ENCODE peak calls at places on chromosomes 1 and 21, in four cellular contexts. R, Q, L and U are unnamed samples.

GRCh38 chr1:224923726-224924125 is 5.7 kb upstream of the DNAH14 start:
- DNase-seq in Q (no peak), L (no peak), R (no peak), U (no peak)

GRCh38 chr1:164720329-164721036 is 161.5 kb downstream of the PBX1 start:
- DNase-seq in Q (no peak), L (no peak), R (no peak), U (no peak)

GRCh38 chr1:92975551-92976232 is 14.4 kb upstream of the DIPK1A start:
- DNase-seq in L (no peak), R (no peak), Q (peak), U (no peak)

GRCh38 chr1:9401080-9401453 is 108.4 kb downstream of the SPSB1 start:
- DNase-seq in L (no peak), R (no peak), Q (no peak), U (no peak)

GRCh38 chr1:46408356-46409062 is 14.4 kb downstream of the FAAH start:
- DNase-seq in Q (no peak), L (no peak), R (no peak), U (no peak)

GRCh38 chr1:51877434-51878306 is 857 bp downstream of the NRDC start:
- DNase-seq in L (no peak), R (no peak), Q (no peak), U (no peak)

GRCh38 chr1:186530104-186530503 is 69.2 kb upstream of the PDC start:
- DNase-seq in R (no peak), L (no peak), Q (no peak), U (no peak)

GRCh38 chr1:28437924-28438699 is 67.7 kb upstream of the RCC1 start:
- DNase-seq in R (peak), Q (no peak), L (no peak), U (peak)

GRCh38 chr1:38046884-38047602 is 450 bp upstream of the POU3F1 start:
- DNase-seq in Q (no peak), L (peak), R (peak), U (peak)

GRCh38 chr1:38331496-38332210 is 285.1 kb upstream of the POU3F1 start:
- DNase-seq in R (no peak), L (no peak), Q (no peak), U (no peak)

GRCh38 chr1:5648410-5649165 is 343.6 kb downstream of the NPHP4 start:
- DNase-seq in L (no peak), Q (no peak), R (no peak), U (no peak)

GRCh38 chr1:153793973-153794615 is 18.9 kb downstream of the SLC27A3 start:
- DNase-seq in R (no peak), Q (no peak), L (no peak), U (no peak)

GRCh38 chr1:7574121-7575040 is 196.7 kb upstream of the VAMP3 start:
- DNase-seq in R (no peak), Q (no peak), L (no peak), U (no peak)

GRCh38 chr1:15938628-15939161 is 37.2 kb downstream of the ZBTB17 start:
- DNase-seq in L (no peak), R (no peak), Q (no peak), U (no peak)

GRCh38 chr1:37795340-37796110 is 1.9 kb downstream of the MANEAL start:
- DNase-seq in Q (no peak), R (peak), L (peak), U (peak)

GRCh38 chr1:59083946-59084865 is 212.7 kb upstream of the FGGY start:
- DNase-seq in L (no peak), Q (no peak), R (no peak), U (peak)

GRCh38 chr1:67793562-67793961 is 39.7 kb downstream of the GNG12 start:
- DNase-seq in L (no peak), Q (no peak), R (no peak), U (no peak)

GRCh38 chr1:160197231-160197630 is 6.9 kb downstream of the CASQ1 start:
- DNase-seq in L (no peak), R (no peak), Q (no peak), U (no peak)

GRCh38 chr1:211735208-211736170 is 60.1 kb upstream of the NEK2 start:
- DNase-seq in L (peak), R (peak), Q (no peak), U (no peak)

GRCh38 chr1:51301152-51301843 is 29.1 kb downstream of the TTC39A start:
- DNase-seq in L (no peak), R (no peak), Q (peak), U (no peak)

GRCh38 chr1:42320689-42321088 is 14.3 kb downstream of the FOXJ3 start:
- DNase-seq in Q (no peak), R (no peak), L (no peak), U (no peak)

GRCh38 chr1:71307451-71307850 is 226.6 kb upstream of the ZRANB2 start:
- DNase-seq in L (no peak), R (peak), Q (no peak), U (no peak)

GRCh38 chr1:21255284-21255942 is 34.9 kb downstream of the ECE1 start:
- DNase-seq in R (peak), Q (peak), L (peak), U (peak)

GRCh38 chr21:17859661-17860060 is 40.5 kb upstream of the C21orf91 start:
- DNase-seq in R (no peak), L (no peak), Q (no peak), U (no peak)

GRCh38 chr21:17858764-17859163 is 39.6 kb upstream of the C21orf91 start:
- DNase-seq in L (no peak), Q (no peak), R (no peak), U (no peak)

GRCh38 chr21:17853393-17854275 is 34.5 kb upstream of the C21orf91 start:
- DNase-seq in Q (no peak), L (no peak), R (no peak), U (no peak)

GRCh38 chr21:17854771-17855170 is 35.6 kb upstream of the C21orf91 start:
- DNase-seq in L (no peak), R (no peak), Q (no peak), U (no peak)
- TF ChIP-seq USF2 in L (no peak), R (no peak), Q (no peak), U (no peak)

GRCh38 chr1:192747305-192747704 is 61.5 kb upstream of the RGS2 start:
- DNase-seq in R (no peak), Q (no peak), L (no peak), U (no peak)
- TF ChIP-seq USF1 in R (no peak), Q (no peak), L (no peak), U (no peak)

DNA sequence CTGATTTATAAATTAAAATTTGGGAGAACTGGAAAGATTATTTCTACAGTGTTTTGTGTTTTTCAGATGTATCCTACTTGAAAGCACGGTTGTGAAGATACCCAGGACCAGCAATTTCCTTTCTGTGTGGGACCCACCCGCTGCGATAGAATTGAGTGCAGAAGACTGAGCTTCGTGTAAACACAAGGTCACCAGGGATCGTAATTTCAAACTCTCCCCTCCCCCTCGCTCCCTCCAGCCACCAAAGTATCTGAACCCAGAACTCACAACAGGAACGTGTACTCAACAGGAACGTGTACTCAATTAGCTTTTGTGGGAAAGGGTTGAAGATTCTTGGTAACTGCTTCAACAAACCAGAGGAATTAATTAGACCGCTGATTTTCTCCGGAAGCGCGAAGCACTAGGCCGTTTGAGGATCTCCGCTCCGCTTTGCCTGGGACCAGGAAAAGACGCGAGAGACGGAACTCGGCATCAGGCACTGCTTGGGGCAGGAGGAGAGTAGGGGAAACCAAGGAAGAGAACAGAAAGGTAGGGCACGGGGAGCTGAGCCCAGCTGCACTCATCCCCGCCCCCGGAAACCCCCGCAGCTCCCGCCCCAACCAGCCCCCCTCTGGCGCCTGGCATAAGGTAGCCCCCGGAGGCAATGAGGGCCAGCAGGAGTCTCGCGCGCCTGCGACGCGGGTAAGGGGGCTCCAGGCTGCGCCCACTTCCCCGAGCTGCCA is 498 bp downstream of the DRAM2 start:
- DNase-seq in R (peak), L (peak), Q (peak), U (peak)
- TF ChIP-seq USF2 in R (no peak), L (no peak), Q (no peak), U (no peak)

GRCh38 chr1:229563241-229563640 is 4.7 kb upstream of the ABCB10 start:
- DNase-seq in L (no peak), Q (no peak), R (no peak), U (peak)
- TF ChIP-seq USF1 in L (no peak), Q (no peak), R (no peak), U (peak)

GRCh38 chr1:32200226-32201010 is at the start of gene CCDC28B:
- DNase-seq in Q (peak), L (peak), R (peak), U (peak)

GRCh38 chr1:32198237-32199042 is 2.0 kb upstream of the CCDC28B start:
- DNase-seq in R (no peak), L (no peak), Q (no peak), U (no peak)

GRCh38 chr1:32199043-32199716 is 1.2 kb upstream of the CCDC28B start:
- DNase-seq in Q (no peak), R (no peak), L (no peak), U (no peak)

GRCh38 chr1:32199717-32200072 is 700 bp upstream of the CCDC28B start:
- DNase-seq in R (peak), L (no peak), Q (no peak), U (no peak)

DNA sequence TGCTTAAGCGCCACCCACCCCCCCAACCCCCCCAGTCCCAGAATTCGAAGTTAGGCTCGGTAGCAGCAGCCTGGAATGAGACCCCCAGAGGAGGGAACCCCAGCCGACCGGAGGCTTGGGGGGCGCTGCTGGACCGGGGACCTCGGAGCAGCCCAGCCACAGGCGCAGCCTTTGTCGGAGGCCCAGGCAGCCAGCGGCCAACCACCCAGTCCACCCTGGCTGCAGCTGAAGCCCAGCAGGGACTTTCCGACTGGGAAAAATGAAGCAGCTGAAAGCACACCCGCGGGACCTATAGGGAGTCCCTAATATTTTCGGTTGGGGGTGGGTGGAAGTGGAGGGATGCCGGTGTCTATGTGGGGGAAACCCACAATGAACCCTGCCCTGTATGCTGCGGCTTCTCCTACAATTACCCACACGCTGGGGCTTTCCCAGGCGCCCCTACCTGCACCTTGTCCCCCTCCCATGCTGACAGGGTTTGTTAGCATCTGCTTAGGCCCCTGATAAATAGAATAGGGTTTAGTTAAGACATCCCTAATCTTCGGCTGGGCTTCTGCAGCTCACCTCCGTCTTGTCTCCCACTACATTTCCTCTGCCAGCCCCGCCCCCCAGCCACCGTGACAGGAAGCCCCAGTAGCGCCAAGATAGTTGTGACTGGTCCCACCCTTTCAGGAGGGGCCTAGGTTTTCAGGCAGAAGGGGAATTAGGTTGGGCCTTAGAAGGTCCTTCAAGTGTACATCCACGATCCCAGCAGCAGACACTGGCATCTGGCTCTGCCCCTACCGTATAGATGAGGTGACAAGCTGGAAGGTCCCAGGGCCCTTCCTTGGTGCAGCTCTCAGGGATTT is 838 bp downstream of the CCDC28B start:
- DNase-seq in L (peak), R (peak), Q (peak), U (peak)
- TF ChIP-seq USF2 in L (no peak), R (no peak), Q (no peak), U (no peak)